ENCODE peak calls at places on chromosomes 6 and 20, in six cellular contexts. D is cardiac muscle cell; B is naive thymus-derived CD4-positive, alpha-beta T cell; A is pancreas; Z is mesendoderm; E is psoas muscle. T is an unnamed sample. For H3K27me3 and H3K36me3, the result is how much of the 10 kb centered on the place peaks cover.

GRCh38 chr6:144482142-144482541 is 197.0 kb downstream of the UTRN start:
- DNase-seq in E (peak), Z (peak), A (peak), D (peak), B (peak), T (peak)

GRCh38 chr20:16926626-16927025 is 178.5 kb downstream of the OTOR start:
- DNase-seq in B (no peak), D (no peak), Z (no peak), A (no peak), E (no peak), T (no peak)

GRCh38 chr20:50415516-50416268 is 94.5 kb upstream of the PTPN1 start:
- DNase-seq in D (no peak), E (peak), Z (no peak), A (peak), B (no peak), T (peak)

GRCh38 chr6:37940074-37940847 is 120.7 kb downstream of the ZFAND3 start:
- DNase-seq in E (no peak), Z (no peak), A (peak), D (peak), B (no peak), T (no peak)

GRCh38 chr6:110811187-110811586 is 4.1 kb downstream of the CDK19 start:
- DNase-seq in Z (no peak), B (no peak), D (no peak), E (no peak), A (no peak), T (no peak)

GRCh38 chr6:166904101-166904746 is 52.1 kb downstream of the RNASET2 start:
- DNase-seq in D (peak), Z (peak), A (no peak), B (no peak), E (no peak), T (peak)

GRCh38 chr6:27426045-27426620 is 37.6 kb downstream of the ZNF391 start:
- DNase-seq in E (no peak), A (no peak), D (no peak), Z (no peak), B (no peak), T (no peak)

GRCh38 chr6:100452998-100453397 is 11.7 kb downstream of the SIM1 start:
- DNase-seq in D (no peak), E (no peak), B (no peak), Z (no peak), A (no peak), T (no peak)

GRCh38 chr6:113654396-113654795 is 202.7 kb upstream of the MARCKS start:
- DNase-seq in A (peak), Z (no peak), B (no peak), E (peak), D (no peak), T (no peak)

GRCh38 chr20:8667306-8667705 is 401.6 kb upstream of the PLCB4 start:
- DNase-seq in A (no peak), E (peak), D (no peak), Z (no peak), B (no peak), T (no peak)

GRCh38 chr20:50575869-50576720 is 65.9 kb downstream of the PTPN1 start:
- DNase-seq in D (peak), Z (peak), B (peak), E (peak), A (no peak), T (peak)

GRCh38 chr20:44543345-44543744 is 21.5 kb upstream of the SERINC3 start:
- DNase-seq in B (no peak), E (no peak), A (no peak), Z (no peak), D (no peak), T (no peak)

GRCh38 chr6:132931937-132932336 is 117.6 kb downstream of the RPS12 start:
- DNase-seq in E (no peak), D (no peak), Z (no peak), B (no peak), A (peak), T (no peak)

GRCh38 chr6:67496191-67496590 is 1138.9 kb upstream of the ADGRB3 start:
- DNase-seq in B (no peak), E (no peak), A (no peak), Z (no peak), D (no peak), T (no peak)

GRCh38 chr6:44084231-44085014 is 42.8 kb downstream of the MRPL14 start:
- DNase-seq in A (no peak), D (peak), E (peak), B (no peak), Z (no peak), T (peak)

GRCh38 chr6:169723200-169723909 is 945 bp downstream of the PHF10 start:
- DNase-seq in B (peak), E (peak), D (peak), A (peak), Z (peak), T (peak)

GRCh38 chr6:158686791-158687381 is 37.0 kb downstream of the SYTL3 start:
- DNase-seq in D (no peak), Z (no peak), B (peak), E (no peak), A (no peak), T (no peak)

GRCh38 chr6:168272379-168273011 is 47.1 kb downstream of the DACT2 start:
- DNase-seq in Z (peak), D (peak), A (no peak), B (no peak), E (no peak), T (peak)

GRCh38 chr6:137261393-137262154 is 42.4 kb upstream of the IFNGR1 start:
- DNase-seq in B (no peak), E (no peak), A (no peak), Z (no peak), D (no peak), T (no peak)

GRCh38 chr6:44621846-44622245 is 234.3 kb downstream of the CDC5L start:
- DNase-seq in B (no peak), D (no peak), Z (no peak), E (no peak), A (no peak), T (no peak)

GRCh38 chr20:63094767-63095499 is 88.2 kb upstream of the BHLHE23 start:
- DNase-seq in D (no peak), B (no peak), E (peak), A (no peak), Z (no peak), T (peak)

GRCh38 chr20:4297141-4297826 is 281.9 kb upstream of the RNF24 start:
- DNase-seq in B (no peak), A (no peak), E (no peak), D (no peak), Z (peak), T (no peak)

GRCh38 chr20:47502271-47502730 is 614 bp downstream of the NCOA3 start:
- DNase-seq in E (no peak), Z (peak), B (peak), A (peak), D (peak), T (no peak)

GRCh38 chr6:135739288-135739687 is 112.2 kb upstream of the PDE7B start:
- DNase-seq in A (no peak), D (no peak), B (no peak), E (no peak), Z (no peak), T (no peak)

GRCh38 chr6:168149015-168149414 is 70.0 kb upstream of the FRMD1 start:
- DNase-seq in D (no peak), Z (no peak), B (no peak), E (no peak), A (no peak), T (peak)

GRCh38 chr6:41278699-41279405 is 7.6 kb downstream of the TREM1 start:
- DNase-seq in Z (peak), D (peak), B (peak), E (peak), A (peak), T (peak)

GRCh38 chr20:38872491-38873049 is 53.6 kb upstream of the FAM83D start:
- DNase-seq in E (no peak), A (no peak), D (no peak), Z (no peak), B (no peak), T (no peak)

GRCh38 chr6:145688493-145688905 is 46.8 kb downstream of the EPM2A start:
- DNase-seq in E (no peak), B (no peak), D (no peak), A (no peak), Z (no peak), T (no peak)

GRCh38 chr6:143549630-143550268 is 38.2 kb upstream of the FUCA2 start:
- DNase-seq in A (no peak), E (no peak), D (no peak), B (no peak), Z (no peak), T (no peak)

DNA sequence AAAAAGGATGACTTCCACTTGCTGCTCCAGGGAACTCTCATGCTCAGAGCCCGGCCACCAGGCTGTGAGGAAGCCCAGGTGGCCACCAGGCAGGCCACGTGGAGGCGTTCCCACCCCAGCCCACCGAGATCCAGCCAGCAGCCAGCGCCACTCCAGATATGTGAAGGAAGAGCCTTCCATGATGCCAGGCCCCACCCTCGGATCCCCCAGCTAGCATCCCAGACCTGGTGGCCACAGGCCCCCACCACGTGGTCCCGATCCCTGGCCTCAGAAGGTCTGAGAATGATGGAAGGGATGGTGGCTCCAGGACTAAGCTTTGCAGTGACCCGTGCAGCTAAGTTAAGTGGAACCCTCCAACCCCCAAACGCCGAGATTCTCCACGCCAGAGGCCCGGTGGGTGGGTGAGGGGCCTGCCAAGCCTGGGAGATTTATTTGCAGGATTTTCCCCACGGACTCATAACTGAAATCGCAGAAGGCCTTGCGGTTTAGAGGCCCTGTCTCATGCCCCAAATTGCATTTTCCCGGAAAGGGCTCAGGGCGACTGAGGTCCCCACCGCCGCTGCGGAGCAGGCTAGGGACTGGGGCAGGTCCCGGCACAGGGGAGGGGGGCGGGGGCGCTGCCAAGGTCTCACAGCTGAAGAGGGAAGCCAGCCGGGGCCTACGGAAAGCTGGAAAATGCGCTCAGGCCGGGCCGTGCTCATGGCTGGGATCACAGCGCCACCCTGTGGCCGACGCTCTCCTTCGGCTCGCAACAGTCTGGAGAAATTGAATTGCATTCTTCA is 31.1 kb upstream of the CST7 start:
- DNase-seq in E (peak), A (peak), D (peak), Z (peak), B (peak), T (peak)
- H3K4me3 ChIP-seq in E (no peak), A (no peak), D (no peak), Z (no peak), B (no peak), T (no peak)

DNA sequence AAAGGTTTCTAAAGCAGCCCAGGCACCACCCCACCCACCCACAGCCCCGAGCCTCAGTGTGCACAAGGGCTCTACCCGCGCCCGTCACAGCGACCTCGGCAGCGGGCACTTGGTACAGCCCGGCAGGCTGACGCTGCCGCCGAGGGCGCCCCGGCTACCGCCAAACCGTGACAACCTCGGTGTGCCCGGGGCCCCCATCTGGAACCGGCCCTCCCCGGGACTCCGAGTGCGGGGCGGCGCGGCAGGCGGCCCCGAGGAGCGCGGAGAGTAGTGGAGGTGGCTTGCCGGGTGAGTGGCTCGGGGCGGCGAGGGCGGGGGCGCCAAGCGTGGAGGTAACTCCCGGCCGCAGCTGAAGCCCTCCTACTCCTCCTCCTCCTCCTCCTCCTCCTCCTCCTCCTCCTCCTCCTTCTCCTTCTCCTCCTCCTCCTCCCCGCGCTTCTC is at the start of gene ISM1:
- DNase-seq in A (peak), E (peak), D (peak), B (peak), Z (peak), T (peak)
- H3K27me3 ChIP-seq in A (under half), E (half or more), D (half or more), B (under half), Z (under half), T (half or more)

DNA sequence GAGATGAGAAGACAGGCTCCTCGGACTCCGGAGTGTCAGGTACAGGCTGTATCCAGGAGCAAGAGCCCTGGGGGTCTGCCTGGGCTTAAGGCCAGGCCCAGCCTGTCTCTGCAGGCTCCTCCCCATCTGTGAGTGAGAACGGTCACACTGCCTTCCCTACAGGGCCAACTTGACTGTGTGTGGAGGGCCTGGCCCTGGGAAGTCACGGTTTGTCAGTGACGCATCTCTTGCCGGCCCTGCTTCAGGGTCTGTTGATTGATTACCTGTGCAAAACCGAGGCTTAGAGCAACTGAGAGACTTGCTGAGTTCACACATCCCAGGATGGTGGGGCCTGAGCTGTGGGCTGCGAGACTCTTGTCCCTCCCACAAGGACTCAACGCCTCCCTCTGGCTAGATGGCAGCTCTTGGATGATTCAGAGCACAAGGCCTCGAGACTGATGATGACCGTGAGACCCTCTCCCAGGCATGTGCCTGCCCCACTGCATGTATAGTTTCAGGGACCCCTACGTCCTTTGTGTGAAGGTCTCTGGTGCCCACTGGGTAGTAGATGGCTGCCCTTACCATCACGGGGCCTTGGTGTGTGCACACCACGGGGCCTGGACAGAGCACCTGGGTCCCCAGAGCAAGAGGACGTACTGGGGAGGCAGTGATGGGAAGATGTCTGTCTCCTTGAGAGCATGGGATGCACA is 6.0 kb downstream of the RBM38 start:
- DNase-seq in E (peak), B (peak), Z (no peak), D (no peak), A (no peak), T (no peak)
- H3K36me3 ChIP-seq in E (half or more), B (under half), Z (under half), D (half or more), A (under half), T (under half)

DNA sequence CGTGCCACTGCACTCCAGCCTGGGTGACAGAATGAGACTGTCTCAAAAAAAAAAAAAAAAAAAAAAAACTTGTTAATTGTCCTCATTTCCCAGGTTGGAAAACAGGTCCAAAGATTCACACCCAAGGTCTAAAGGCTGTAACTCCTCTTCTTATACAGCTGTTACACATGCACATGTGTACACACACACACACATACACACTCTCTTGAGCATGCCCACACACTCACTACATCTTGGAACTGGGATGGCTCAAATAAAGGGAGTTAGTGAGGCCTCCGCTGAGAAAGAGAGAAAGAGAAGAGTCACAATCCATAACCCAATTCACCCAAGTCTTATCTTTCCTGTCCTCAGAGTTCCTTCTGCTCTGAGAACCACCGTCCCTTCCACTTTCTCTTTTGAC is 3.0 kb upstream of the HLA-DMB start:
- DNase-seq in Z (no peak), D (no peak), B (no peak), E (no peak), A (no peak), T (no peak)
- H3K4me3 ChIP-seq in Z (no peak), D (no peak), B (peak), E (no peak), A (no peak), T (no peak)

DNA sequence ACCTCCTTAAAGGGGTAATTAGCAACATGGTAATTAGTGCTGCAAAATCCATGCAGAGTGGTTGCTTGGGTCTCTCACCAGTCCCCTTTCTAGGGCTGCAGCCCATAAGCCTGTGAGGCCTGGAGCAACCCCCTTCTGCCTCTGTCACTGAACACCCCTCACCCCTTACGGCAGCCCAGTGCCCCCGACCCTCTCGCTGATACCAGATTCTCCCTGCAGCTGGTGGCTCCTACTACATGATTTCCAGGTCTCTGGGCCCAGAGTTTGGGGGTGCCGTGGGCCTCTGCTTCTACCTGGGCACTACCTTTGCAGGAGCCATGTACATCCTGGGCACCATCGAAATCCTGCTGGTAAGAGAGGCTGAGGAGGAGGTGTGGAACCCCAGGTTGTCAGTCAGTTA is 8.0 kb downstream of the SLC12A5 start:
- DNase-seq in E (no peak), Z (no peak), A (no peak), B (no peak), D (no peak), T (no peak)
- H3K27me3 ChIP-seq in E (under half), Z (under half), A (under half), B (under half), D (half or more), T (half or more)

GRCh38 chr6:119176445-119176844 is 98.0 kb upstream of the FAM184A start:
- DNase-seq in D (no peak), E (no peak), B (no peak), A (no peak), Z (no peak), T (no peak)
- H3K36me3 ChIP-seq in D (under half), E (under half), B (under half), A (under half), Z (under half), T (under half)

GRCh38 chr6:71346034-71346680 is 57.5 kb downstream of the OGFRL1 start:
- DNase-seq in A (no peak), E (no peak), B (no peak), Z (no peak), D (no peak), T (no peak)

GRCh38 chr6:71349976-71350615 is 61.5 kb downstream of the OGFRL1 start:
- DNase-seq in E (no peak), Z (no peak), A (no peak), B (no peak), D (no peak), T (no peak)

GRCh38 chr6:71349395-71349794 is 60.8 kb downstream of the OGFRL1 start:
- DNase-seq in E (no peak), Z (peak), A (no peak), B (peak), D (peak), T (no peak)

GRCh38 chr6:71347119-71347518 is 58.5 kb downstream of the OGFRL1 start:
- DNase-seq in Z (no peak), B (no peak), A (no peak), E (no peak), D (no peak), T (no peak)

GRCh38 chr6:71351190-71351589 is 62.6 kb downstream of the OGFRL1 start:
- DNase-seq in D (no peak), E (no peak), Z (no peak), B (no peak), A (no peak), T (no peak)
- H3K4me3 ChIP-seq in D (no peak), E (no peak), Z (no peak), B (no peak), A (no peak), T (no peak)

GRCh38 chr6:115986026-115986425 is 74.7 kb downstream of the FRK start:
- DNase-seq in A (no peak), D (no peak), Z (no peak), E (no peak), B (no peak), T (no peak)

GRCh38 chr6:115983998-115984397 is 76.7 kb downstream of the FRK start:
- DNase-seq in E (no peak), Z (no peak), B (no peak), A (no peak), D (no peak), T (no peak)

GRCh38 chr6:115982453-115982852 is 78.2 kb downstream of the FRK start:
- DNase-seq in E (no peak), A (no peak), Z (no peak), D (no peak), B (no peak), T (no peak)

DNA sequence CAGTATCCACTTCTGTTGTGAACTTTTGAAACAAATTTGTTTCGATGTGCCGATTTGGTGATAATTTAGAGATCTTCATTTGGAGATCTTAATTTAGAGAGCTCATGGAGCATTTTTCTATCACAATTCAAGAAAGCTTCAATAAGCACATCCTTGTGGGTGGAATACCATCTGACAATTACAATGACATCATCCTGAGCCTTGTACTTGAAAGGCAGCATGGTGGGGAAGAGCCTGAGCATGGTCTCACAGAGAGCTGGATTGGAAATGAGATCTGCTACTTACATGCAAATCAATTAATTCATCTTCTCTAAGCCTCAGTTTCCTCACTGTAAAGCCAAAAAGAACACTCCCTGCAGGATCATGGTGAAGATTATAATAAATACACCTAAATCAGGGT is 75.9 kb downstream of the FRK start:
- DNase-seq in Z (no peak), B (no peak), D (no peak), E (no peak), A (no peak), T (no peak)
- H3K27me3 ChIP-seq in Z (under half), B (under half), D (under half), E (under half), A (under half), T (under half)

T was measured in H7.